ENCODE peak calls at places on chromosome 15, in four cellular contexts. L is HepG2, R is K562, Q is GM12878. C is an unnamed sample.

GRCh38 chr15:100108346-100108745 is 233.4 kb downstream of the ADAMTS17 start:
- DNase-seq in L (no peak), R (no peak), Q (no peak), C (no peak)

GRCh38 chr15:29668120-29668602 is 154.1 kb downstream of the TJP1 start:
- DNase-seq in L (peak; percentile 89), R (peak; percentile 66), Q (peak; percentile 2), C (peak; percentile 96)

GRCh38 chr15:62777657-62778056 is 264.9 kb upstream of the TPM1 start:
- DNase-seq in L (no peak), R (no peak), Q (no peak), C (no peak)

GRCh38 chr15:99474981-99475753 is 90.6 kb upstream of the MEF2A start:
- DNase-seq in L (no peak), R (no peak), Q (no peak), C (no peak)

GRCh38 chr15:62209322-62209721 is 44.2 kb upstream of the C2CD4B start:
- DNase-seq in L (no peak), R (no peak), Q (no peak), C (no peak)

GRCh38 chr15:91067026-91067425 is 33.0 kb upstream of the SV2B start:
- DNase-seq in L (no peak), R (no peak), Q (no peak), C (no peak)

GRCh38 chr15:90826886-90827435 is 41.4 kb upstream of the FURIN start:
- DNase-seq in L (no peak), R (no peak), Q (no peak), C (no peak)

GRCh38 chr15:100918690-100919480 is at the start of gene LRRK1:
- DNase-seq in L (no peak), R (peak; percentile 65), Q (no peak), C (peak; percentile 59)

GRCh38 chr15:58433597-58434333 is 2.0 kb downstream of the LIPC start:
- DNase-seq in L (no peak), R (no peak), Q (no peak), C (no peak)

GRCh38 chr15:67022587-67022986 is 42.8 kb upstream of the SMAD3 start:
- DNase-seq in L (no peak), R (no peak), Q (no peak), C (no peak)

GRCh38 chr15:57218826-57219576 is 157.3 kb upstream of the CGNL1 start:
- DNase-seq in L (no peak), R (no peak), Q (no peak), C (peak; percentile 87)

GRCh38 chr15:22735781-22736180 is 50.7 kb upstream of the NIPA1 start:
- DNase-seq in L (no peak), R (no peak), Q (no peak), C (no peak)

GRCh38 chr15:88630141-88630721 is 8.6 kb upstream of the ISG20 start:
- DNase-seq in L (no peak), R (no peak), Q (no peak), C (no peak)

GRCh38 chr15:56871867-56872266 is 46.6 kb upstream of the TCF12 start:
- DNase-seq in L (no peak), R (no peak), Q (no peak), C (no peak)

GRCh38 chr15:70488002-70488605 is 275.3 kb downstream of the UACA start:
- DNase-seq in L (peak; percentile 29), R (peak; percentile 78), Q (no peak), C (peak; percentile 74)

GRCh38 chr15:66617137-66618090 is 51.6 kb upstream of the LCTL start:
- DNase-seq in L (peak; percentile 36), R (no peak), Q (no peak), C (peak; percentile 48)

GRCh38 chr15:32908135-32908801 is 190.5 kb downstream of the GREM1 start:
- DNase-seq in L (no peak), R (no peak), Q (peak; percentile 71), C (no peak)

GRCh38 chr15:57160823-57161560 is 215.3 kb upstream of the CGNL1 start:
- DNase-seq in L (no peak), R (no peak), Q (no peak), C (no peak)

GRCh38 chr15:45715528-45715927 is 80.7 kb downstream of the SQOR start:
- DNase-seq in L (no peak), R (no peak), Q (no peak), C (peak; percentile 33)

GRCh38 chr15:80766275-80766674 is 12.9 kb upstream of the CEMIP start:
- DNase-seq in L (no peak), R (no peak), Q (no peak), C (no peak)

GRCh38 chr15:36883705-36884355 is 216.5 kb downstream of the MEIS2 start:
- DNase-seq in L (peak; percentile 69), R (peak; percentile 85), Q (peak; percentile 26), C (peak; percentile 98)

GRCh38 chr15:47737424-47737823 is 20.1 kb downstream of the SEMA6D start:
- DNase-seq in L (no peak), R (no peak), Q (no peak), C (no peak)

GRCh38 chr15:22949074-22949547 is 31.1 kb downstream of the CYFIP1 start:
- DNase-seq in L (no peak), R (peak; percentile 72), Q (no peak), C (peak; percentile 66)

GRCh38 chr15:40984963-40985362 is 31.7 kb downstream of the CHAC1 start:
- DNase-seq in L (no peak), R (no peak), Q (no peak), C (no peak)

GRCh38 chr15:40982855-40983254 is 29.6 kb downstream of the CHAC1 start:
- DNase-seq in L (no peak), R (no peak), Q (no peak), C (no peak)

GRCh38 chr15:40984406-40984805 is 31.1 kb downstream of the CHAC1 start:
- DNase-seq in L (no peak), R (no peak), Q (no peak), C (no peak)

GRCh38 chr15:40978141-40978540 is 24.9 kb downstream of the CHAC1 start:
- DNase-seq in L (no peak), R (no peak), Q (no peak), C (no peak)

GRCh38 chr15:40981186-40981585 is 27.9 kb downstream of the CHAC1 start:
- DNase-seq in L (no peak), R (no peak), Q (no peak), C (no peak)
- TF ChIP-seq REST in L (no peak), R (no peak), Q (no peak), C (no peak)

GRCh38 chr15:72994778-72995177 is 57.5 kb upstream of the NEO1 start:
- DNase-seq in L (no peak), R (no peak), Q (no peak), C (no peak)
- TF ChIP-seq CREB1 in L (no peak), R (no peak), Q (no peak), C (no peak)

DNA sequence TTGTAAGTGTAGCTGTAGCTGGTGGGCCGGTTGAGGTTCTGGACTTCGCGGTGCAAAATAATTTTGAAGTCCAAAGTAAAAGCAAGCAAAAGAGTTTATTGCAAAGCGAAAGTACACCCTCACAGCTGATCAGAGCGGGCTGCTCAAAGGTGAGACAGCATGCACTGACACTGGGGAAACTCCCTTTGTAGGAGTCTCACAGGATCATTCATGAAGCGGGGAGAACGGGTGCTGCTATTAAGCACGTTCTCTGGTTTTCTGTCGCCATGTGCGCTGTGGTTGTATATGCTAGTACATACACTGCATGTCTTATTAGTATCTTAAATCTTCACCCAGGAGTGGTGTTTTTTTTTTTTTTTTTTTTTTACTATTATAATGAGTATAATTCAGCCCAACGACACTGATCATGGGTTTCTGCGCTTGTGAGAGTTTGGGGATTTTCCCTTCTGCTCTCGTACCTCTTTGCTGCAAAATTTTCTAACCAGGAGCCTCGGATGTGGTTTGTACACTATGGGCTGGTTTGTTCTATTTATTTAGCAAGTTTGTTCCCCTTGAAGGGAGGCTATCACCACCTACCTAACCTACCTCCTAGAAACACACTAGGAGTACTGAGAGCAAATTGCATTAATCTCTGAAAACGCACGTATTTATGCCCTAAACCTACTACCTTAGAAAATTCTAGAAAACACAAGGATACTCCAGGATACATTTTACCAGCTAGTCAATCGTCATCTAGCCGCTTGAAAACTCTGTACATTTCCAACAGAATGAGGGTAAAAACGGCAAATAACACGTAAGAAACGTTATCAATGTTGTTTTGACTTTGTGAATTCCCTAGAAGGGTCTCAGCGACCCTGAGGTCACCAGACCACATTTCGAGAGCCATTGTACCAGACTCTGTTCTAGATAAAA is 1.3 kb upstream of the AP4E1 start:
- DNase-seq in L (peak; percentile 73), R (peak; percentile 15), Q (peak; percentile 86), C (no peak)
- TF ChIP-seq REST in L (no peak), R (no peak), Q (no peak), C (no peak)

GRCh38 chr15:89774492-89774891 is 1.6 kb upstream of the MESP2 start:
- DNase-seq in L (no peak), R (no peak), Q (no peak), C (no peak)
- TF ChIP-seq CREB1 in L (no peak), R (no peak), Q (no peak), C (no peak)

GRCh38 chr15:65028921-65029735 is at the start of gene MTFMT:
- DNase-seq in L (peak; percentile 68), R (peak; percentile 99), Q (no peak), C (peak; percentile 92)
- TF ChIP-seq REST in L (no peak), R (peak; percentile 59), Q (no peak), C (no peak)

DNA sequence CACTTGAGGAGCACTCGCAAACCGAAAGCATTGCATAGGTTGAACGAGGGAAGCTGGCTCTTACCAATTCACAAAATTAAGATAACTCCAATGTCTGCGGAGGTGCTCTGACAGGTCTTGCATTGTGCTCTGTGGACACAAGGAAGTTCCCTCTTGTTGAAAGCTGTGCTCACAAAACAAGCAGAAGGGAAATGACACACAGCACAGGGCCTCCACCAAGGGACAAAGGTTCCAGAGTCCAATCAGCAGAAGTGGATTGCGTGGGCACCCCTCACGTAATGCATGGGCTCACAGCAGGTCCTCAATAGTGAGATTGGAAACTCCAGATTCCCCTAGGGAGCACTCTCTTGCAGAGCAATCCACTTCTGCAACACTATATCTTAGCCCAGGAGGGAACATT is 89.9 kb downstream of the ATP10A start:
- DNase-seq in L (peak; percentile 46), R (no peak), Q (no peak), C (no peak)
- TF ChIP-seq CREB1 in L (no peak), R (no peak), Q (no peak), C (no peak)

DNA sequence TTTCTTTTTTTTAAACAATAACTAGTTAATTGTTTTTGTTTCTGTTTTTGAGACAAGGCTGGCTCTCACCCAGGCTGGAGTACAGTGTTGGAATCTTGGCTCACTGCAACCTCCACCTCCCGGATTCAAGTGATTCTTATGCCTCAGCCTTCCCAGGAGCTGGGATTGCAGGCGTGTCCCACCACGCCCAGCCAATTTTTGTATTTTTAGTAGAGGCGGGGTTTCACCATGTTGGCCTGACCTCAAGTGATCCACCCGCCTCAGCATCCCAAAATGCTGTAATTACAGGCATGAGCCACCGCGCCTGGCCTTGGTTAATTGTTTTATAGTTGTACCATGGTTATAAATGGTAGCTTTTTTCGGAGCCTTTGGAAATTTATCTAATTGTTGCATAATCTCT is 72.3 kb downstream of the PIAS1 start:
- DNase-seq in L (no peak), R (no peak), Q (no peak), C (no peak)
- TF ChIP-seq REST in L (no peak), R (no peak), Q (no peak), C (no peak)